ENCODE peak calls at places on chromosome 22, in nine cellular contexts. One of them, this sample, is unnamed.

GRCh38 chr22:48752451-48753380 is 1075.0 kb downstream of the BRD1 start:
- DNase-seq in fibroblast of lung: no peak
- DNase-seq in fibroblast of villous mesenchyme: no peak
- DNase-seq in right lobe of liver: no peak
- DNase-seq in kidney: no peak
- DNase-seq in fibroblast of mammary gland: no peak
- DNase-seq in IMR-90: no peak
- DNase-seq in CD8-positive, alpha-beta T cell: no peak
- DNase-seq in cardiac fibroblast: no peak
- DNase-seq in this sample: no peak

GRCh38 chr22:29559030-29559429 is 5.5 kb upstream of the THOC5 start:
- DNase-seq in fibroblast of lung: no peak
- DNase-seq in fibroblast of villous mesenchyme: no peak
- DNase-seq in right lobe of liver: no peak
- DNase-seq in kidney: no peak
- DNase-seq in fibroblast of mammary gland: no peak
- DNase-seq in IMR-90: no peak
- DNase-seq in CD8-positive, alpha-beta T cell: no peak
- DNase-seq in cardiac fibroblast: no peak
- DNase-seq in this sample: no peak

GRCh38 chr22:47515384-47516125 is 753.1 kb downstream of the TBC1D22A start:
- DNase-seq in fibroblast of lung: no peak
- DNase-seq in fibroblast of villous mesenchyme: no peak
- DNase-seq in right lobe of liver: no peak
- DNase-seq in kidney: no peak
- DNase-seq in fibroblast of mammary gland: no peak
- DNase-seq in IMR-90: no peak
- DNase-seq in CD8-positive, alpha-beta T cell: no peak
- DNase-seq in cardiac fibroblast: no peak
- DNase-seq in this sample: no peak

GRCh38 chr22:33917744-33918406 is 2.4 kb downstream of the LARGE1 start:
- DNase-seq in fibroblast of lung: peak
- DNase-seq in fibroblast of villous mesenchyme: peak
- DNase-seq in right lobe of liver: no peak
- DNase-seq in kidney: no peak
- DNase-seq in fibroblast of mammary gland: peak
- DNase-seq in IMR-90: peak
- DNase-seq in CD8-positive, alpha-beta T cell: no peak
- DNase-seq in cardiac fibroblast: peak
- DNase-seq in this sample: no peak

GRCh38 chr22:22928666-22929380 is 41.2 kb downstream of the IGLL5 start:
- DNase-seq in fibroblast of lung: peak
- DNase-seq in fibroblast of villous mesenchyme: no peak
- DNase-seq in right lobe of liver: no peak
- DNase-seq in kidney: peak
- DNase-seq in fibroblast of mammary gland: peak
- DNase-seq in IMR-90: peak
- DNase-seq in CD8-positive, alpha-beta T cell: peak
- DNase-seq in cardiac fibroblast: peak
- DNase-seq in this sample: peak

GRCh38 chr22:39520874-39521857 is 804 bp downstream of the ATF4 start:
- DNase-seq in fibroblast of lung: peak
- DNase-seq in fibroblast of villous mesenchyme: peak
- DNase-seq in right lobe of liver: peak
- DNase-seq in kidney: peak
- DNase-seq in fibroblast of mammary gland: peak
- DNase-seq in IMR-90: peak
- DNase-seq in CD8-positive, alpha-beta T cell: peak
- DNase-seq in cardiac fibroblast: peak
- DNase-seq in this sample: peak

GRCh38 chr22:40746428-40747220 is 67.3 kb downstream of the MCHR1 start:
- DNase-seq in fibroblast of lung: no peak
- DNase-seq in fibroblast of villous mesenchyme: no peak
- DNase-seq in right lobe of liver: no peak
- DNase-seq in kidney: no peak
- DNase-seq in fibroblast of mammary gland: peak
- DNase-seq in IMR-90: peak
- DNase-seq in CD8-positive, alpha-beta T cell: no peak
- DNase-seq in cardiac fibroblast: no peak
- DNase-seq in this sample: peak

GRCh38 chr22:39348909-39349505 is 784 bp upstream of the SYNGR1 start:
- DNase-seq in fibroblast of lung: no peak
- DNase-seq in fibroblast of villous mesenchyme: no peak
- DNase-seq in right lobe of liver: no peak
- DNase-seq in kidney: no peak
- DNase-seq in fibroblast of mammary gland: no peak
- DNase-seq in IMR-90: no peak
- DNase-seq in CD8-positive, alpha-beta T cell: no peak
- DNase-seq in cardiac fibroblast: no peak
- DNase-seq in this sample: peak

GRCh38 chr22:36015806-36016519 is 12.7 kb downstream of the RBFOX2 start:
- DNase-seq in fibroblast of lung: peak
- DNase-seq in fibroblast of villous mesenchyme: no peak
- DNase-seq in right lobe of liver: no peak
- DNase-seq in kidney: no peak
- DNase-seq in fibroblast of mammary gland: no peak
- DNase-seq in IMR-90: no peak
- DNase-seq in CD8-positive, alpha-beta T cell: no peak
- DNase-seq in cardiac fibroblast: no peak
- DNase-seq in this sample: no peak

GRCh38 chr22:23767303-23767672 is 484 bp downstream of the CHCHD10 start:
- DNase-seq in fibroblast of lung: no peak
- DNase-seq in fibroblast of villous mesenchyme: no peak
- DNase-seq in right lobe of liver: no peak
- DNase-seq in kidney: no peak
- DNase-seq in fibroblast of mammary gland: no peak
- DNase-seq in IMR-90: no peak
- DNase-seq in CD8-positive, alpha-beta T cell: no peak
- DNase-seq in cardiac fibroblast: no peak
- DNase-seq in this sample: no peak

GRCh38 chr22:26576026-26576680 is 13.8 kb downstream of the TPST2 start:
- DNase-seq in fibroblast of lung: peak
- DNase-seq in fibroblast of villous mesenchyme: no peak
- DNase-seq in right lobe of liver: no peak
- DNase-seq in kidney: peak
- DNase-seq in fibroblast of mammary gland: no peak
- DNase-seq in IMR-90: peak
- DNase-seq in CD8-positive, alpha-beta T cell: no peak
- DNase-seq in cardiac fibroblast: no peak
- DNase-seq in this sample: peak

GRCh38 chr22:17807571-17808410 is 33.5 kb upstream of the BID start:
- DNase-seq in fibroblast of lung: peak
- DNase-seq in fibroblast of villous mesenchyme: peak
- DNase-seq in right lobe of liver: no peak
- DNase-seq in kidney: peak
- DNase-seq in fibroblast of mammary gland: no peak
- DNase-seq in IMR-90: peak
- DNase-seq in CD8-positive, alpha-beta T cell: no peak
- DNase-seq in cardiac fibroblast: peak
- DNase-seq in this sample: peak

GRCh38 chr22:24444729-24445466 is 17.5 kb downstream of the ADORA2A start:
- DNase-seq in fibroblast of lung: no peak
- DNase-seq in fibroblast of villous mesenchyme: no peak
- DNase-seq in right lobe of liver: no peak
- DNase-seq in kidney: peak
- DNase-seq in fibroblast of mammary gland: no peak
- DNase-seq in IMR-90: no peak
- DNase-seq in CD8-positive, alpha-beta T cell: no peak
- DNase-seq in cardiac fibroblast: no peak
- DNase-seq in this sample: no peak

GRCh38 chr22:23389271-23390071 is 190.6 kb downstream of the IGLL1 start:
- DNase-seq in fibroblast of lung: no peak
- DNase-seq in fibroblast of villous mesenchyme: no peak
- DNase-seq in right lobe of liver: no peak
- DNase-seq in kidney: no peak
- DNase-seq in fibroblast of mammary gland: no peak
- DNase-seq in IMR-90: no peak
- DNase-seq in CD8-positive, alpha-beta T cell: no peak
- DNase-seq in cardiac fibroblast: no peak
- DNase-seq in this sample: no peak

GRCh38 chr22:17578129-17578754 is 14.9 kb downstream of the SLC25A18 start:
- DNase-seq in fibroblast of lung: peak
- DNase-seq in fibroblast of villous mesenchyme: peak
- DNase-seq in right lobe of liver: peak
- DNase-seq in kidney: peak
- DNase-seq in fibroblast of mammary gland: peak
- DNase-seq in IMR-90: peak
- DNase-seq in CD8-positive, alpha-beta T cell: no peak
- DNase-seq in cardiac fibroblast: peak
- DNase-seq in this sample: peak

GRCh38 chr22:36052505-36052941 is 23.9 kb upstream of the RBFOX2 start:
- DNase-seq in fibroblast of lung: peak
- DNase-seq in fibroblast of villous mesenchyme: peak
- DNase-seq in right lobe of liver: no peak
- DNase-seq in kidney: no peak
- DNase-seq in fibroblast of mammary gland: peak
- DNase-seq in IMR-90: peak
- DNase-seq in CD8-positive, alpha-beta T cell: no peak
- DNase-seq in cardiac fibroblast: peak
- DNase-seq in this sample: peak

GRCh38 chr22:23404689-23405365 is 175.3 kb downstream of the IGLL1 start:
- DNase-seq in fibroblast of lung: no peak
- DNase-seq in fibroblast of villous mesenchyme: peak
- DNase-seq in right lobe of liver: no peak
- DNase-seq in kidney: peak
- DNase-seq in fibroblast of mammary gland: peak
- DNase-seq in IMR-90: peak
- DNase-seq in CD8-positive, alpha-beta T cell: no peak
- DNase-seq in cardiac fibroblast: peak
- DNase-seq in this sample: no peak

GRCh38 chr22:23215294-23216204 is 35.2 kb downstream of the BCR start:
- DNase-seq in fibroblast of lung: peak
- DNase-seq in fibroblast of villous mesenchyme: peak
- DNase-seq in right lobe of liver: no peak
- DNase-seq in kidney: peak
- DNase-seq in fibroblast of mammary gland: peak
- DNase-seq in IMR-90: peak
- DNase-seq in CD8-positive, alpha-beta T cell: no peak
- DNase-seq in cardiac fibroblast: peak
- DNase-seq in this sample: peak

GRCh38 chr22:39920134-39920743 is 19.4 kb downstream of the GRAP2 start:
- DNase-seq in fibroblast of lung: no peak
- DNase-seq in fibroblast of villous mesenchyme: no peak
- DNase-seq in right lobe of liver: no peak
- DNase-seq in kidney: no peak
- DNase-seq in fibroblast of mammary gland: no peak
- DNase-seq in IMR-90: no peak
- DNase-seq in CD8-positive, alpha-beta T cell: no peak
- DNase-seq in cardiac fibroblast: no peak
- DNase-seq in this sample: no peak

GRCh38 chr22:20433191-20433590 is 4.4 kb downstream of the SCARF2 start:
- DNase-seq in fibroblast of lung: no peak
- DNase-seq in fibroblast of villous mesenchyme: no peak
- DNase-seq in right lobe of liver: no peak
- DNase-seq in kidney: peak
- DNase-seq in fibroblast of mammary gland: no peak
- DNase-seq in IMR-90: no peak
- DNase-seq in CD8-positive, alpha-beta T cell: no peak
- DNase-seq in cardiac fibroblast: no peak
- DNase-seq in this sample: no peak
- H3K4me3 ChIP-seq in fibroblast of lung: no peak
- H3K4me3 ChIP-seq in fibroblast of villous mesenchyme: no peak
- H3K4me3 ChIP-seq in right lobe of liver: no peak
- H3K4me3 ChIP-seq in kidney: no peak
- H3K4me3 ChIP-seq in fibroblast of mammary gland: no peak
- H3K4me3 ChIP-seq in IMR-90: no peak
- H3K4me3 ChIP-seq in CD8-positive, alpha-beta T cell: no peak
- H3K4me3 ChIP-seq in cardiac fibroblast: no peak
- H3K4me3 ChIP-seq in this sample: no peak

DNA sequence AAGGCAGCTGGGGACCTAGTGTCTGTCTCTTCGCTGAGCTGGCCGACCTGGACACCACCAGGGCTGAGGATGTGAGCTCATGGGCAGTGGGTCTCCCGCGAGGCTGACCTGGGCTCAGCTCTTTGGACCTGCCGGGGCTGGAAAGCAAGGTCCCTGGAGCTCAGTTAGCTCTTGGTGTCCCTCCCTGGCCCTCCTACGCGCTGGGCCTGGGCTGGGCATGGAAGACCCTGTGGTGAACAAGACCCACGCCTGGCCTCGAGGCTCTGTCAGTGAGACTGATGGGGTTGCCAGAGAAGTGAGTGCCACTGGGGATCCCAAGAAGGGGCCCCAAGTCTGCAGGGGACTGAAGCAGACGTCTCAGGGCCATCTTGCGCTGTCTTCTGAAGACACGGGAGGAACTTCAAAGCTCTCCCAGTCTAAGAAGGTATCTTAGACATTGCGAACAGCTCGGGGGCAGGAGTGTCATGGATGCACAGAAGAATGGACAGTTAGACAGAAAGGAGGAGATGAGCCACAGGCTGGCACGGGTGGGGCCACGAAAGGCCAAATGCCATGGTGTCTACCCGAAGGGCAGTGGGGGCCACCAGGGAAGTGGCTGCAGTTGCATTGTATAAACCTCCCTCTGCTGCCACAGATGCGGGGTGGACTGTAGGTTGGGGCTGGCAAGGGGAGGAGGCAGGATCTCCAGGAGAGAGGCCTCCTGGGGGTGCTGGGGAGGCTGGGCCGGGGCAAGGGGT is 31.2 kb downstream of the NFAM1 start:
- DNase-seq in fibroblast of lung: no peak
- DNase-seq in fibroblast of villous mesenchyme: no peak
- DNase-seq in right lobe of liver: no peak
- DNase-seq in kidney: no peak
- DNase-seq in fibroblast of mammary gland: no peak
- DNase-seq in IMR-90: no peak
- DNase-seq in CD8-positive, alpha-beta T cell: no peak
- DNase-seq in cardiac fibroblast: no peak
- DNase-seq in this sample: no peak
- TF ChIP-seq CTCF in fibroblast of lung: no peak
- TF ChIP-seq CTCF in fibroblast of villous mesenchyme: no peak
- TF ChIP-seq CTCF in right lobe of liver: no peak
- TF ChIP-seq CTCF in kidney: no peak
- TF ChIP-seq CTCF in fibroblast of mammary gland: no peak
- TF ChIP-seq CTCF in IMR-90: no peak
- TF ChIP-seq CTCF in CD8-positive, alpha-beta T cell: no peak
- TF ChIP-seq CTCF in cardiac fibroblast: no peak
- TF ChIP-seq CTCF in this sample: no peak

DNA sequence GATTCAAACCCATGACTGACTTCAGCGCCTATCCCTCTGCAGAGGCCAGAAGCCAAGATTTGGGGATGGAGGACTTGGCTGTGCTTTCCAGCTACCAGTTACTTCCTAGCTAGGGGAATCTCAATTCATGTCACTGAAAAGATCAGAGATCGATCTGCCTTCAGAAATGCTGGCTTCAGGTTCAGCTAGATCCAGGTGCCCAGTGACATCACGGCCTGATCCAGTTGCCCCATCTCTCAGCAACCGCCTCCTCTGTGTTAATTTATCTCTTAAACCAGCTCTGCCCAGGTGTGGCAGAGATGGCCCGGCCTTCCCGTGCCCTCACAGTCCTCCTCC is 24.2 kb downstream of the CYTH4 start:
- DNase-seq in fibroblast of lung: no peak
- DNase-seq in fibroblast of villous mesenchyme: no peak
- DNase-seq in right lobe of liver: no peak
- DNase-seq in kidney: no peak
- DNase-seq in fibroblast of mammary gland: no peak
- DNase-seq in IMR-90: no peak
- DNase-seq in CD8-positive, alpha-beta T cell: no peak
- DNase-seq in cardiac fibroblast: no peak
- DNase-seq in this sample: no peak
- H3K4me3 ChIP-seq in fibroblast of lung: no peak
- H3K4me3 ChIP-seq in fibroblast of villous mesenchyme: no peak
- H3K4me3 ChIP-seq in right lobe of liver: no peak
- H3K4me3 ChIP-seq in kidney: no peak
- H3K4me3 ChIP-seq in fibroblast of mammary gland: no peak
- H3K4me3 ChIP-seq in IMR-90: no peak
- H3K4me3 ChIP-seq in CD8-positive, alpha-beta T cell: no peak
- H3K4me3 ChIP-seq in cardiac fibroblast: no peak
- H3K4me3 ChIP-seq in this sample: no peak

GRCh38 chr22:45242778-45243191 is 2.1 kb upstream of the KIAA0930 start:
- DNase-seq in fibroblast of lung: no peak
- DNase-seq in fibroblast of villous mesenchyme: no peak
- DNase-seq in right lobe of liver: peak
- DNase-seq in kidney: peak
- DNase-seq in fibroblast of mammary gland: peak
- DNase-seq in IMR-90: no peak
- DNase-seq in CD8-positive, alpha-beta T cell: no peak
- DNase-seq in cardiac fibroblast: peak
- DNase-seq in this sample: no peak
- TF ChIP-seq CTCF in fibroblast of lung: no peak
- TF ChIP-seq CTCF in fibroblast of villous mesenchyme: peak
- TF ChIP-seq CTCF in right lobe of liver: no peak
- TF ChIP-seq CTCF in kidney: no peak
- TF ChIP-seq CTCF in fibroblast of mammary gland: peak
- TF ChIP-seq CTCF in IMR-90: peak
- TF ChIP-seq CTCF in CD8-positive, alpha-beta T cell: no peak
- TF ChIP-seq CTCF in cardiac fibroblast: peak
- TF ChIP-seq CTCF in this sample: no peak

This sample was measured in foreskin fibroblast.